ENCODE peak calls at places on chromosomes 5 and 9, in eight cellular contexts. J is upper lobe of left lung, E is IMR-90, C is breast epithelium, H is uterus, X is stomach, O is ovary, L is gastrocnemius medialis. G is an unnamed sample.

GRCh38 chr5:95841914-95842812 is 19.6 kb upstream of the GLRX start:
- DNase-seq in J (peak; percentile 85), E (peak; percentile 71), C (no peak), H (no peak), X (peak; percentile 51), O (no peak), L (peak; percentile 87), G (no peak)

GRCh38 chr5:177330991-177331837 is 19.5 kb upstream of the MXD3 start:
- DNase-seq in J (no peak), E (no peak), C (no peak), H (no peak), X (no peak), O (no peak), L (no peak), G (no peak)

GRCh38 chr9:91415290-91415689 is 8.3 kb downstream of the NFIL3 start:
- DNase-seq in J (no peak), E (no peak), C (no peak), H (no peak), X (no peak), O (no peak), L (no peak), G (no peak)

GRCh38 chr9:6833518-6834192 is 75.9 kb downstream of the KDM4C start:
- DNase-seq in J (no peak), E (peak; percentile 39), C (no peak), H (no peak), X (no peak), O (no peak), L (no peak), G (no peak)

GRCh38 chr9:111966851-111967250 is 70.2 kb downstream of the UGCG start:
- DNase-seq in J (no peak), E (peak; percentile 46), C (no peak), H (no peak), X (no peak), O (no peak), L (peak; percentile 50), G (no peak)

GRCh38 chr5:168327019-168327421 is 35.6 kb downstream of the WWC1 start:
- DNase-seq in J (no peak), E (peak; percentile 73), C (no peak), H (no peak), X (no peak), O (no peak), L (no peak), G (no peak)

GRCh38 chr5:97534166-97534565 is 351.1 kb upstream of the RIOK2 start:
- DNase-seq in J (peak; percentile 43), E (peak; percentile 94), C (no peak), H (no peak), X (peak; percentile 27), O (peak; percentile 49), L (no peak), G (peak; percentile 35)

GRCh38 chr9:11107196-11107595 is 494.4 kb upstream of the PTPRD start:
- DNase-seq in J (no peak), E (no peak), C (no peak), H (no peak), X (no peak), O (no peak), L (no peak), G (no peak)

GRCh38 chr9:82036101-82036500 is 47.5 kb downstream of the SPATA31D1 start:
- DNase-seq in J (no peak), E (no peak), C (no peak), H (no peak), X (no peak), O (no peak), L (no peak), G (no peak)

GRCh38 chr9:26955222-26955903 is 849 bp upstream of the IFT74 start:
- DNase-seq in J (no peak), E (no peak), C (no peak), H (no peak), X (no peak), O (no peak), L (no peak), G (no peak)
- TF ChIP-seq POLR2A in J (no peak), E (no peak), C (no peak), H (no peak), X (no peak), O (no peak), L (no peak), G (no peak)

GRCh38 chr5:10432059-10433008 is 9.3 kb upstream of the ROPN1L start:
- DNase-seq in J (no peak), E (no peak), C (no peak), H (no peak), X (no peak), O (no peak), L (peak; percentile 71), G (no peak)
- TF ChIP-seq POLR2A in J (no peak), E (no peak), C (no peak), H (no peak), X (no peak), O (no peak), L (no peak), G (no peak)

GRCh38 chr5:135350536-135350935 is 48.5 kb downstream of the MACROH2A1 start:
- DNase-seq in J (no peak), E (no peak), C (no peak), H (no peak), X (no peak), O (no peak), L (no peak), G (no peak)

GRCh38 chr5:135353952-135354721 is 44.9 kb downstream of the MACROH2A1 start:
- DNase-seq in J (no peak), E (peak; percentile 96), C (no peak), H (no peak), X (no peak), O (no peak), L (no peak), G (peak; percentile 43)

GRCh38 chr5:135359374-135360165 is 39.5 kb downstream of the MACROH2A1 start:
- DNase-seq in J (no peak), E (peak; percentile 54), C (no peak), H (no peak), X (no peak), O (no peak), L (no peak), G (no peak)

GRCh38 chr5:135356522-135357318 is 42.3 kb downstream of the MACROH2A1 start:
- DNase-seq in J (no peak), E (peak; percentile 67), C (no peak), H (peak; percentile 73), X (peak; percentile 47), O (peak; percentile 76), L (peak; percentile 77), G (no peak)

GRCh38 chr5:135355182-135355581 is 43.8 kb downstream of the MACROH2A1 start:
- DNase-seq in J (no peak), E (peak; percentile 53), C (no peak), H (no peak), X (no peak), O (no peak), L (no peak), G (no peak)
- TF ChIP-seq POLR2A in J (no peak), E (no peak), C (no peak), H (no peak), X (no peak), O (no peak), L (no peak), G (no peak)

DNA sequence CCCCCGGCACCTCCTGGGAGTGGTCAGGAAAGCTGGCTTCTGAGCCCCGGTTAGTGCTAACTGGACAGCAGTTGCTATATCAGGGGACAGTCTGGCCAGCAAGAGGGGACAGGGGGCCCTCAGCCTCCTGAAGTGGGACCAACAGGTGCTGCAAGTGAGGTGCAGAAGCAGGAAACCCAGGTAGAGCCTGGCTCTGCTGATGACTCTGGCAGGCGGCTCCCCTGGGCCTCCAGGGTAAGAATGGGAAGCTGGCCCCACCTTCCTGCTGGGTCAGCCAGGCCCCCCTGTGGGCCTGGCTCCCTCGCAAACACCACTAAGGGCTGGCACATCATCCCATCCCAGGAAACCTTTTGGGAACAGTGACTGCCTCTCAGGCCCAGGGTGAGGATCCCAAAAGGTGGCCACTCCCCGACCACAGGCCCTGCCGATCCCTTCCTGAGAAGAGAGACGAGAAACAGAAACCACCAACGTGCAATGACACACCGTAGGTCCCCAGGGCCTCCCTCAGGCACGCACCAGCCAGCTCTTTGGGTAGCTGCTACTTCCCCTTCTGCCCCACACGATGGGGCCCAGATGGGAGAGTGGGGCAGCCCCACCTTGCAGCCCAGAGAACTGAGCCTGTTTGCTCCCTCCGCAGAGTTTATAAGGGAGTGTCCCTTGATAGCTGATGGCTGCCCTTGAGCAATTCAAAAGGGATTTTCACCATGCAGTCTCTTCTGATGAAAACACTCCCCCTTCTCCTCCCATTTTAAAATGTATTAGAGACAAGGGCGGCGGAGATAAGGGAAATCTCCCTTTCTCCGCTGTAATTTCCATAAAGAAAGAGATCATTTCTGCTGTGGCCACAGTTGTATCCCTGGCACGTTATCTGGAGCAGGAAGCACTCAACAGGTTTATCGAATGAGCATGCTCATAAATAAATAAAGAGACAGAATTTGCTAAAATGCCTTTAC is 76.8 kb downstream of the STK10 start:
- DNase-seq in J (peak; percentile 78), E (peak; percentile 56), C (no peak), H (no peak), X (peak; percentile 69), O (no peak), L (no peak), G (peak; percentile 45)
- TF ChIP-seq POLR2A in J (no peak), E (no peak), C (no peak), H (no peak), X (no peak), O (no peak), L (no peak), G (no peak)

G was measured in H54.